ENCODE peak calls at places on chromosomes 3 and 15, in ten cellular contexts. N, W, Q, Y, O, A, I, C, X and V are unnamed samples.

GRCh38 chr3:65953301-65953812 is 85.4 kb downstream of the MAGI1 start:
- DNase-seq in C (no peak), Y (peak), X (peak), Q (peak), O (no peak), W (no peak), I (peak), A (peak), N (no peak), V (no peak)

GRCh38 chr3:106688463-106688862 is 688.8 kb upstream of the CCDC54 start:
- DNase-seq in A (peak), I (peak), C (no peak), O (no peak), Q (no peak), N (no peak), Y (peak), W (no peak), X (no peak), V (peak)

GRCh38 chr3:52435246-52436101 is 9.4 kb downstream of the SEMA3G start:
- DNase-seq in Q (peak), X (no peak), N (no peak), A (no peak), Y (no peak), I (no peak), W (no peak), O (no peak), C (no peak), V (no peak)

GRCh38 chr3:88809993-88810392 is 297.4 kb upstream of the EPHA3 start:
- DNase-seq in I (peak), N (no peak), O (peak), A (peak), Y (peak), W (no peak), C (no peak), X (no peak), Q (no peak), V (peak)

GRCh38 chr3:120743556-120744195 is 1.1 kb downstream of the GTF2E1 start:
- DNase-seq in O (no peak), X (no peak), W (no peak), N (no peak), I (peak), Y (no peak), Q (no peak), A (peak), C (no peak), V (peak)

GRCh38 chr15:82649226-82649999 is 2.2 kb upstream of the CPEB1 start:
- DNase-seq in Y (no peak), C (no peak), A (no peak), I (no peak), W (peak), O (no peak), X (no peak), Q (no peak), N (no peak), V (no peak)

GRCh38 chr3:25472153-25472552 is 44.1 kb downstream of the RARB start:
- DNase-seq in A (no peak), N (no peak), I (no peak), O (no peak), Y (no peak), W (peak), C (no peak), Q (no peak), X (no peak), V (no peak)

GRCh38 chr15:70545526-70545925 is 217.8 kb downstream of the UACA start:
- DNase-seq in N (no peak), X (no peak), Y (no peak), I (no peak), O (no peak), W (no peak), C (no peak), Q (no peak), A (no peak), V (no peak)

GRCh38 chr15:76134537-76134936 is 74.8 kb downstream of the TMEM266 start:
- DNase-seq in N (no peak), Q (no peak), I (no peak), A (no peak), O (no peak), Y (no peak), X (no peak), C (no peak), W (no peak), V (no peak)

GRCh38 chr15:57003418-57003817 is 85.0 kb downstream of the TCF12 start:
- DNase-seq in X (no peak), C (no peak), O (peak), Y (peak), N (no peak), W (no peak), A (peak), Q (no peak), I (peak), V (peak)

GRCh38 chr3:23136054-23136453 is 67.1 kb upstream of the UBE2E2 start:
- DNase-seq in Y (no peak), A (no peak), W (no peak), C (no peak), X (no peak), I (no peak), O (no peak), N (no peak), Q (no peak), V (no peak)

GRCh38 chr15:83571820-83572707 is 81.9 kb upstream of the ADAMTSL3 start:
- DNase-seq in A (no peak), O (peak), Q (no peak), N (peak), Y (no peak), X (no peak), W (peak), C (no peak), I (peak), V (peak)

GRCh38 chr3:150734795-150735119 is 28.2 kb downstream of the SIAH2 start:
- DNase-seq in Q (no peak), W (no peak), N (no peak), C (no peak), Y (no peak), A (no peak), O (no peak), X (no peak), I (no peak), V (no peak)

DNA sequence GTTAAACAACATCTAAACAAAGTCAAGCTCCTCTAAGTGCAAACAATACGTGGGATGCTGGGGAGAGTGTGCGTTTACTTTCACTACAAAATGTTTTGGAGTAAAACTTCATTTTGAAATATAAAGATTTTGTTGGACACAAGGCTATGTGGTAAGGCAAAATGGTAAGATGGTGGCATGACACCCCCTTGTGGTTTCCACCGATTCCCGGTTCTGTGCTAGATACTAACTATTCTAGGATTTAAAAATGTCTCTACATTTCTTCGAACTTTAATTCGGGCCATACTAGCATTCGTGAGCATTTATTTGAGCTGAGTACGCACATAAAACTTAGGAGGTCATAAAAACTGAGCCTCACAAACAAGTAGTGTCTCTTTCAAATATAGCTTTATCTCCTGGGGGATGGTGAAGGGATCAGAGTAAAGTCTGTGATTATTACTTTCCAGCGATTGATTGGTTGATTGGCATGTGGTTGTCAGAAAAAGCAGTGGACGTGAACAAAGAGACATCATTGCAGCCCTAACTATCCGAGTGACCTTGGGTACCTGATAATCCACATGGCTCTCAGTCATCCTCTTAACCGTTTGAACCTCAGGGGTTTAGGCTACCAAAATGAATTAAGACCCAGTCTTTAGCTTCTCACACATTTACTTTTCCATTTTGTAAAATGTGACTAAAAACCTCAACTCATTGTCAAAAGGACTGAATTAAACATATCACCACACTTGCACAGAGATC is 1.1 kb upstream of the ZNF639 start:
- DNase-seq in W (peak), Q (no peak), C (no peak), X (no peak), Y (no peak), I (peak), O (peak), A (peak), N (no peak), V (peak)
- H3K4me3 ChIP-seq in W (peak), Q (peak), C (peak), X (peak), Y (peak), I (peak), O (peak), A (no peak), N (no peak), V (peak)

DNA sequence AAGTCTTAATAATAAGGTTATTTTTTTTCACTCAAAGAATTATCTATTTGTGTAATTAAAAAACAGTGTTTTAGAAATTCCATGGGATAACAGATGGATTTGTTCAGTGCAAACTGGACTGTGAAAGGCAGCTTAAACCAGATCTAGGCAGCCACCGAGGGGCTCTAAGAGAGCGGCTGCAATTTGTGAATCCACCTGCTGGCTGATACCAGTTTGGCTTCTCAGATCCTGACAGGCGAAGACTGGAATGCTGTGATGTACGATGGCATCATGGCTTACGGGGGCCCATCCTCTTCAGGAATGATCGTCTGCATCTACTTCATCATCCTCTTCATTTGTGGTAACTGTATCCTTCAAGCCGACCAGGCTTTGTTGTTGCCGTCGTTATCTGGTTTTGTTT is 119.6 kb downstream of the CHDH start:
- DNase-seq in W (no peak), Q (no peak), N (no peak), A (no peak), C (no peak), O (no peak), Y (no peak), X (no peak), I (no peak), V (no peak)
- H3K4me3 ChIP-seq in W (no peak), Q (no peak), N (no peak), A (no peak), C (no peak), O (no peak), Y (no peak), X (no peak), I (no peak), V (no peak)

GRCh38 chr3:16174389-16174788 is at the start of gene GALNT15:
- DNase-seq in W (no peak), N (no peak), X (peak), C (peak), O (peak), Y (peak), I (peak), A (peak), Q (peak), V (peak)
- H3K4me3 ChIP-seq in W (no peak), N (peak), X (peak), C (peak), O (no peak), Y (peak), I (peak), A (no peak), Q (peak), V (peak)

GRCh38 chr15:94269954-94270353 is 38.6 kb downstream of the MCTP2 start:
- DNase-seq in Q (no peak), Y (no peak), N (no peak), O (no peak), I (no peak), W (no peak), C (no peak), X (no peak), A (no peak), V (no peak)

GRCh38 chr15:94265009-94265408 is 33.6 kb downstream of the MCTP2 start:
- DNase-seq in A (peak), Q (no peak), N (no peak), Y (no peak), W (no peak), X (no peak), C (no peak), O (no peak), I (no peak), V (peak)

GRCh38 chr15:94263341-94264273 is 32.2 kb downstream of the MCTP2 start:
- DNase-seq in W (no peak), Q (no peak), X (no peak), N (no peak), C (no peak), Y (peak), A (no peak), O (no peak), I (peak), V (no peak)

GRCh38 chr15:94266000-94266399 is 34.6 kb downstream of the MCTP2 start:
- DNase-seq in Y (no peak), X (no peak), O (no peak), W (no peak), I (no peak), N (no peak), C (no peak), Q (no peak), A (no peak), V (no peak)

DNA sequence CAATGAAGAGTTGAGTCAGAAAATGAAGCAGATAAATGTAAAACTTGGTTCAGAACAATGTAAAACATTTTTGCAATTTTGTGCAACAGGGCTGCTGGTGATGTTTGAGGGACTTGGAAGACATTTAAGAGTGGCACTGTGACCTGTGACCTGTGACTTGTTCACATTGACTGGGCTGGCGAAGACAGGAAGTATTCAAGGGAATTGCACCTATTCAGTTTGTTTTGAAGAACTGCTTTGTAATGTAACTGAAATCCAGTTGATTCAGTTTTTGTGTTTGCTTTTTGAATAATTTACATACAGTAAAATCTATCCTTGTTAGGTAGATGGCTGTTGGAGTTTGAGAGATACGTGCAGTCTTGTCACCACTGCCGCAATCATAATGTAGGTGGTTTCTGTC is 35.4 kb downstream of the MCTP2 start:
- DNase-seq in Y (no peak), Q (no peak), A (no peak), I (no peak), C (no peak), W (no peak), O (no peak), X (no peak), N (no peak), V (no peak)
- H3K4me3 ChIP-seq in Y (no peak), Q (no peak), A (no peak), I (no peak), C (no peak), W (no peak), O (no peak), X (no peak), N (no peak), V (no peak)